ENCODE peak calls at places on chromosomes 13 and 19, in four cellular contexts. A, L, F and J are unnamed samples.

GRCh38 chr19:47608908-47609879 is at the start of gene BICRA:
- ATAC-seq in A (peak), L (peak), F (peak), J (peak)

GRCh38 chr19:36972594-36972993 is 56.5 kb downstream of the ZNF568 start:
- ATAC-seq in A (peak), F (no peak), L (peak), J (no peak)

GRCh38 chr19:1566392-1567115 is 1.6 kb downstream of the MEX3D start:
- ATAC-seq in F (no peak), L (peak), A (peak), J (no peak)

GRCh38 chr19:23766951-23767350 is 8.3 kb upstream of the ZNF681 start:
- ATAC-seq in F (no peak), A (no peak), L (no peak), J (no peak)

GRCh38 chr13:107289540-107289939 is 721.6 kb upstream of the ARGLU1 start:
- ATAC-seq in A (no peak), F (no peak), L (no peak), J (no peak)

GRCh38 chr13:24146961-24147569 is 13.5 kb upstream of the SPATA13 start:
- ATAC-seq in A (no peak), L (peak), F (no peak), J (peak)

GRCh38 chr19:50266896-50267295 is 62.3 kb downstream of the KCNC3 start:
- ATAC-seq in A (no peak), F (peak), L (peak), J (peak)

GRCh38 chr13:113357529-113357928 is 6.4 kb downstream of the GRTP1 start:
- ATAC-seq in F (no peak), L (no peak), A (no peak), J (no peak)

GRCh38 chr19:48206402-48207093 is 36.1 kb downstream of the ZSWIM9 start:
- ATAC-seq in F (no peak), A (no peak), L (no peak), J (no peak)

GRCh38 chr13:89520468-89520867 is 1827.0 kb upstream of the MIR17HG start:
- ATAC-seq in L (no peak), F (no peak), A (peak), J (no peak)

GRCh38 chr13:59157181-59157580 is 1006.5 kb downstream of the DIAPH3 start:
- ATAC-seq in F (no peak), A (no peak), L (no peak), J (no peak)

GRCh38 chr19:15251010-15251748 is 18.9 kb upstream of the EPHX3 start:
- ATAC-seq in A (peak), F (no peak), L (no peak), J (no peak)

GRCh38 chr13:25848822-25849740 is 202.7 kb downstream of the SHISA2 start:
- ATAC-seq in A (no peak), F (no peak), L (no peak), J (no peak)

GRCh38 chr13:100511422-100511821 is 77.2 kb downstream of the GGACT start:
- ATAC-seq in A (no peak), F (no peak), L (no peak), J (no peak)

GRCh38 chr19:6393982-6394412 is 1.0 kb upstream of the GTF2F1 start:
- ATAC-seq in F (no peak), A (no peak), L (no peak), J (no peak)

GRCh38 chr19:44912854-44913253 is 1.6 kb upstream of the APOC1 start:
- ATAC-seq in F (no peak), A (peak), L (peak), J (no peak)

GRCh38 chr19:3295581-3295980 is 70.8 kb upstream of the NFIC start:
- ATAC-seq in L (no peak), A (no peak), F (no peak), J (no peak)

GRCh38 chr19:28655054-28655453 is 557.9 kb downstream of the UQCRFS1 start:
- ATAC-seq in L (no peak), F (no peak), A (no peak), J (no peak)